ENCODE peak calls at places on chromosomes 12 and 14, in four cellular contexts. H is activated T-cell treated with anti-CD3 and anti-CD28 coated beads for 1 hour, L is fibroblast of mammary gland, X is body of pancreas. A is an unnamed sample.

GRCh38 chr12:103093499-103094106 is 136.1 kb downstream of the ASCL1 start:
- DNase-seq in H (no peak), L (no peak), X (no peak), A (no peak)

GRCh38 chr12:126432780-126433179 is 1367.5 kb downstream of the AACS start:
- DNase-seq in H (no peak), L (peak), X (no peak), A (no peak)

GRCh38 chr14:90726656-90727055 is 89.6 kb downstream of the TTC7B start:
- DNase-seq in H (no peak), L (peak), X (peak), A (no peak)

GRCh38 chr12:52506858-52507715 is 13.1 kb downstream of the KRT5 start:
- DNase-seq in H (no peak), L (peak), X (no peak), A (no peak)

GRCh38 chr12:118689793-118690192 is 291.5 kb upstream of the SRRM4 start:
- DNase-seq in H (no peak), L (no peak), X (no peak), A (no peak)

GRCh38 chr12:116159175-116159574 is 118.3 kb downstream of the MED13L start:
- DNase-seq in H (no peak), L (peak), X (no peak), A (peak)

GRCh38 chr12:112848338-112848715 is 56.8 kb downstream of the RPH3A start:
- DNase-seq in H (no peak), L (no peak), X (no peak), A (no peak)

GRCh38 chr14:60090864-60091519 is 731 bp upstream of the PCNX4 start:
- DNase-seq in H (peak), L (peak), X (peak), A (peak)

GRCh38 chr12:93378373-93379310 is 917 bp downstream of the NUDT4 start:
- DNase-seq in H (peak), L (peak), X (peak), A (peak)

GRCh38 chr14:104132981-104133380 is 5.4 kb upstream of the KIF26A start:
- DNase-seq in H (no peak), L (no peak), X (no peak), A (no peak)

GRCh38 chr12:48078901-48079300 is 27.0 kb downstream of the SENP1 start:
- DNase-seq in H (no peak), L (peak), X (no peak), A (no peak)

GRCh38 chr12:54206807-54207206 is 18.0 kb upstream of the SMUG1 start:
- DNase-seq in H (no peak), L (no peak), X (no peak), A (no peak)

GRCh38 chr14:94474581-94475031 is 1.4 kb downstream of the SERPINA9 start:
- DNase-seq in H (no peak), L (no peak), X (no peak), A (no peak)